ENCODE peak calls at places on chromosomes 6 and 20, in six cellular contexts. D, X, O, Z, Y and S are unnamed samples.
A peak's percentile ranks its signal among the peaks of the same experiment; 100 is the strongest.

GRCh38 chr20:38585404-38586180 is 4.6 kb downstream of the ADIG start:
- DNase-seq in D (no peak), X (no peak), O (no peak), Z (no peak), Y (no peak), S (no peak)

GRCh38 chr20:58192567-58192966 is 35.9 kb downstream of the ANKRD60 start:
- DNase-seq in D (peak; percentile 41), X (no peak), O (no peak), Z (no peak), Y (no peak), S (no peak)

GRCh38 chr6:30075094-30075986 is at the start of gene RNF39:
- DNase-seq in D (peak; percentile 80), X (no peak), O (no peak), Z (no peak), Y (peak; percentile 58), S (no peak)

GRCh38 chr20:21003902-21004301 is 102.3 kb downstream of the LINC00237 start:
- DNase-seq in D (no peak), X (no peak), O (no peak), Z (no peak), Y (no peak), S (no peak)

GRCh38 chr6:120805267-120805666 is 529.0 kb downstream of the TBC1D32 start:
- DNase-seq in D (no peak), X (no peak), O (no peak), Z (peak; percentile 13), Y (no peak), S (no peak)

GRCh38 chr20:15942130-15942529 is 631.1 kb downstream of the KIF16B start:
- DNase-seq in D (no peak), X (no peak), O (no peak), Z (no peak), Y (no peak), S (no peak)

GRCh38 chr6:135851442-135852271 is at the start of gene PDE7B:
- DNase-seq in D (peak; percentile 56), X (peak; percentile 43), O (peak; percentile 85), Z (peak; percentile 99), Y (peak; percentile 87), S (peak; percentile 81)

GRCh38 chr6:158405933-158406332 is 93.7 kb downstream of the TULP4 start:
- DNase-seq in D (no peak), X (no peak), O (no peak), Z (no peak), Y (no peak), S (no peak)

GRCh38 chr6:111759836-111760785 is 113.1 kb downstream of the FYN start:
- DNase-seq in D (peak; percentile 36), X (no peak), O (peak; percentile 28), Z (peak; percentile 98), Y (peak; percentile 18), S (no peak)

GRCh38 chr6:112883095-112883494 is 536.0 kb downstream of the RFPL4B start:
- DNase-seq in D (no peak), X (no peak), O (no peak), Z (no peak), Y (no peak), S (no peak)

GRCh38 chr6:170253226-170253909 is 37.5 kb downstream of the DLL1 start:
- DNase-seq in D (no peak), X (no peak), O (no peak), Z (no peak), Y (no peak), S (no peak)

GRCh38 chr6:130783416-130784107 is 43.6 kb upstream of the SMLR1 start:
- DNase-seq in D (no peak), X (no peak), O (no peak), Z (peak; percentile 18), Y (no peak), S (no peak)

GRCh38 chr6:72622094-72622540 is 253 bp downstream of the KCNQ5 start:
- DNase-seq in D (peak; percentile 72), X (peak; percentile 87), O (peak; percentile 74), Z (no peak), Y (peak; percentile 61), S (no peak)

GRCh38 chr6:116019428-116019827 is 41.3 kb downstream of the FRK start:
- DNase-seq in D (no peak), X (no peak), O (no peak), Z (no peak), Y (no peak), S (no peak)

GRCh38 chr6:27478141-27478705 is 5.3 kb upstream of the ZNF184 start:
- DNase-seq in D (peak; percentile 15), X (no peak), O (no peak), Z (peak; percentile 43), Y (peak; percentile 9), S (no peak)

GRCh38 chr6:33822575-33823395 is 19.0 kb upstream of the MLN start:
- DNase-seq in D (peak; percentile 89), X (peak; percentile 39), O (peak; percentile 82), Z (no peak), Y (no peak), S (no peak)

DNA sequence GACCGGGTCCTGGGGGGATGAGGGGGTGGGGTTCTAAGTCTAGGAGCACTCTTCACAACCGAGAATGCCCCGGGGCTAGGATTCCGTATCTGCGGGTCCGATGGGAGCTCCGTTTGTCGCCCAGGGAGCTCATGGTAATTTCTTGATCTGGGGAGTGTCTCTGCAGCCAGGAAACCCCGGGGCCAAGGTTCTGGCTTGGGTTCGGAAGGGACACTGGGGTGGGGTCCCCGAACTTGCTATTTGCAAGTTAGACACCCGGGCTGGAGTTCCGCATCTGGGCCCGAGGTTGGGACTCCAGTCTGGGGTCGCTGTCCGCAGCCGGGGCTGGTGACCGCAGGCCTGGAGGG is 397 bp downstream of the PEDS1 start:
- DNase-seq in D (peak; percentile 46), X (no peak), O (peak; percentile 32), Z (no peak), Y (no peak), S (no peak)
- H3K4me1 ChIP-seq in D (peaks cover 32% of the 10 kb centered on the region), X (peaks cover 6% of the 10 kb centered on the region), O (peaks cover 5% of the 10 kb centered on the region), Z (peaks cover 16% of the 10 kb centered on the region), Y (peaks cover 30% of the 10 kb centered on the region), S (peaks cover 32% of the 10 kb centered on the region)

GRCh38 chr6:127146935-127147334 is 28.5 kb downstream of the RSPO3 start:
- DNase-seq in D (peak; percentile 71), X (peak; percentile 3), O (no peak), Z (peak; percentile 88), Y (peak; percentile 21), S (no peak)
- H3K4me1 ChIP-seq in D (peaks cover 18% of the 10 kb centered on the region), X (no peaks in the 10 kb centered on the region), O (no peaks in the 10 kb centered on the region), Z (no peaks in the 10 kb centered on the region), Y (no peaks in the 10 kb centered on the region), S (no peaks in the 10 kb centered on the region)

GRCh38 chr20:9517297-9518134 is 3.1 kb downstream of the LAMP5 start:
- DNase-seq in D (peak; percentile 48), X (no peak), O (no peak), Z (no peak), Y (no peak), S (no peak)

GRCh38 chr20:9515211-9515580 is 806 bp downstream of the LAMP5 start:
- DNase-seq in D (no peak), X (no peak), O (no peak), Z (no peak), Y (no peak), S (no peak)

GRCh38 chr20:9514461-9515210 is at the start of gene LAMP5:
- DNase-seq in D (peak; percentile 90), X (peak; percentile 89), O (peak; percentile 88), Z (peak; percentile 32), Y (peak; percentile 62), S (peak; percentile 12)

GRCh38 chr20:9515761-9516657 is 1.6 kb downstream of the LAMP5 start:
- DNase-seq in D (peak; percentile 73), X (peak; percentile 23), O (peak; percentile 73), Z (no peak), Y (no peak), S (no peak)

DNA sequence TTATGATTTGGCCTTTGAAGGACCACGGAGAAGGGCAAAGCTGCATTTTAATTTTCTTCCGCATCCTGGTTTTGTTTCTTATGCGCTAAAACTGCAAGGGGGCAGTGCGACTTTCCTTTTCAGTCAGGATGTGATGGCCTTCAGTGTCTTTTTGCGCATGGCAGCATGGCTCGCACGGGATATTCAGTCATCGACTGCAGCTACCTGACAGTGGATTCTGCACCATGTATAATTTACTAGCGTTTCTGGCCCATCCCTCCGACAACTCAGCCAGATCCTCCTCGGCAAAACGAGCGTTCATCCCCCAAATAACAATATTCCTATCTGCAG is 2.2 kb downstream of the LAMP5 start:
- DNase-seq in D (peak; percentile 31), X (no peak), O (no peak), Z (no peak), Y (no peak), S (no peak)
- H3K4me1 ChIP-seq in D (peaks cover 71% of the 10 kb centered on the region), X (peaks cover 13% of the 10 kb centered on the region), O (peaks cover 9% of the 10 kb centered on the region), Z (no peaks in the 10 kb centered on the region), Y (peaks cover 22% of the 10 kb centered on the region), S (peaks cover 30% of the 10 kb centered on the region)

DNA sequence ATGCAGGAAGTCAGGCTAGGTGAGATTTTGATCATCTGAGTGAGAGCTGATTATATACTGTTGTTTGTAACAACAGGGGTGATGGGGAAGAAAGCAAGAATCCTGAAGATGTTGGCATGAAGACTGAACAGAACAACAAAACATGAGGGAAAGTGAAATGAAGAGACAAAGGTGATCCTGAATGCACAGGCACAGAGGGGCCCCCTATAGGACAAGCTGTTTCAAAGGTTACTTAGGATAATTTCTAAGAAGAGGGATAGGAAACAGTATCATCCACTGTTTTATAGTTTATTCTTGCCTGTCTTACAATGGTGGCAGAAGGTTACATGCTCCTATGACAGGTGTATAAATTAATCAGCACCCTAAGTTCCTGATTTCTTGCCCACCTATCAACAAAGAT is 192.2 kb downstream of the EDN1 start:
- DNase-seq in D (peak; percentile 59), X (no peak), O (no peak), Z (no peak), Y (peak; percentile 16), S (no peak)
- H3K4me1 ChIP-seq in D (no peaks in the 10 kb centered on the region), X (no peaks in the 10 kb centered on the region), O (peaks cover 17% of the 10 kb centered on the region), Z (peaks cover 4% of the 10 kb centered on the region), Y (no peaks in the 10 kb centered on the region), S (no peaks in the 10 kb centered on the region)

DNA sequence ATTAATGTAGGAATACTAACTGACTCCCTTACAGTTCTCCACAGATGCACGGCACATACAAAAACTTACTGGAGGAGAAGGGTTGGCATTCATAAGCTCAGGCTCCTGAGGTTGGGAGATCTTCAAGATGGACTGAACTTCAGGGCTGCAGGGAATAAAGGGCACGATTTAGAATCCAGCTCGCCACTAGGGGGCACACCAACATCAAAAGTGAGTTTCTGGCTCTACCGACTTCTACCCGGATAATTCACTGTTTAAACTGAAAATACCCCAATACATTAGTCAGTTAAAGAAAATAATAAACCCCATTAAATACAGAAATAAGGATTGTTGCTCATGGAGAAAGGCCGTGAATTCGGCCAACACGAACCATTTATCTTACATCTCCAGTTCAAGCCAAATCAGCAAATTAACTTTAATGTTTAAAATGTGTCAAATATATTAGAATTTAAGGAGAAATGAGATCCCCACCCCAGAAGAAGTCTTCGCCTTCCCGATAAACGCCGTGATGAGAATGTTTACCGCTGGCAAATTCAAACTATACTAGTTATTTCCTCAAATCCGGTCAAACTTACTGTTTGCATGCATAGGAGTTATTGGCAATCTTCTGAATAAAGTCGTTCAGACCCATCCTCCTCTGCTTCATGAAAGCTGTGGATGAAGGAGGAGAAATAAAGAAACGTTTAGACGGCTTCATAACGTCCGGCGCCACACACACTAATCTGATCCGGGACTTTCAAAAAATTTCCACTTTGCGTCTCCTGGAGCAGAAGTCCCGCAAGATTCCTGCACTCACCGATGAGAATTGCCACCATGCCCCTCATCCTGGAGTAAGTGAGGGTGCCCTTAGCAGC is 121.7 kb upstream of the SLC2A12 start:
- DNase-seq in D (peak; percentile 92), X (peak; percentile 87), O (peak; percentile 86), Z (peak; percentile 92), Y (peak; percentile 89), S (peak; percentile 82)
- H3K4me1 ChIP-seq in D (peaks cover 31% of the 10 kb centered on the region), X (peaks cover 5% of the 10 kb centered on the region), O (no peaks in the 10 kb centered on the region), Z (peaks cover 11% of the 10 kb centered on the region), Y (peaks cover 15% of the 10 kb centered on the region), S (peaks cover 30% of the 10 kb centered on the region)